ENCODE peak calls at places on chromosomes 12 and 14, in eight cellular contexts. One of them, this sample, is unnamed. For H3K4me1, the result is how much of the 10 kb centered on the place peaks cover.

GRCh38 chr14:60064491-60065072 is 27.1 kb upstream of the PCNX4 start:
- DNase-seq in heart left ventricle: no peak
- DNase-seq in A549: peak
- DNase-seq in BE2C: no peak
- DNase-seq in PC-3: peak
- DNase-seq in tibial nerve: no peak
- DNase-seq in endodermal cell: no peak
- DNase-seq in esophagus muscularis mucosa: no peak
- DNase-seq in this sample: no peak

GRCh38 chr12:16245199-16245598 is 32.3 kb downstream of the SLC15A5 start:
- DNase-seq in BE2C: no peak
- DNase-seq in tibial nerve: no peak
- DNase-seq in esophagus muscularis mucosa: no peak
- DNase-seq in A549: no peak
- DNase-seq in endodermal cell: no peak
- DNase-seq in heart left ventricle: no peak
- DNase-seq in PC-3: no peak
- DNase-seq in this sample: no peak

GRCh38 chr14:64841121-64841611 is 38.5 kb downstream of the SPTB start:
- DNase-seq in tibial nerve: no peak
- DNase-seq in BE2C: no peak
- DNase-seq in heart left ventricle: peak
- DNase-seq in esophagus muscularis mucosa: no peak
- DNase-seq in PC-3: peak
- DNase-seq in endodermal cell: peak
- DNase-seq in A549: peak
- DNase-seq in this sample: no peak

GRCh38 chr14:64861916-64862315 is 17.8 kb downstream of the SPTB start:
- DNase-seq in PC-3: no peak
- DNase-seq in endodermal cell: peak
- DNase-seq in A549: no peak
- DNase-seq in heart left ventricle: no peak
- DNase-seq in BE2C: no peak
- DNase-seq in tibial nerve: no peak
- DNase-seq in esophagus muscularis mucosa: no peak
- DNase-seq in this sample: no peak

GRCh38 chr12:131233737-131234474 is 280.2 kb downstream of the ADGRD1 start:
- DNase-seq in endodermal cell: no peak
- DNase-seq in PC-3: no peak
- DNase-seq in esophagus muscularis mucosa: no peak
- DNase-seq in heart left ventricle: no peak
- DNase-seq in A549: no peak
- DNase-seq in tibial nerve: no peak
- DNase-seq in BE2C: no peak
- DNase-seq in this sample: no peak

GRCh38 chr14:99378782-99379214 is 101.9 kb downstream of the SETD3 start:
- DNase-seq in esophagus muscularis mucosa: no peak
- DNase-seq in tibial nerve: no peak
- DNase-seq in endodermal cell: no peak
- DNase-seq in PC-3: peak
- DNase-seq in BE2C: peak
- DNase-seq in A549: peak
- DNase-seq in heart left ventricle: no peak
- DNase-seq in this sample: no peak

GRCh38 chr12:127149226-127149964 is 1117.6 kb upstream of the TMEM132C start:
- DNase-seq in A549: no peak
- DNase-seq in PC-3: no peak
- DNase-seq in endodermal cell: no peak
- DNase-seq in tibial nerve: no peak
- DNase-seq in heart left ventricle: no peak
- DNase-seq in BE2C: no peak
- DNase-seq in esophagus muscularis mucosa: peak
- DNase-seq in this sample: no peak

GRCh38 chr12:46944104-46944503 is 118.3 kb upstream of the SLC38A4 start:
- DNase-seq in heart left ventricle: no peak
- DNase-seq in esophagus muscularis mucosa: no peak
- DNase-seq in PC-3: peak
- DNase-seq in endodermal cell: no peak
- DNase-seq in A549: no peak
- DNase-seq in BE2C: no peak
- DNase-seq in tibial nerve: no peak
- DNase-seq in this sample: no peak

GRCh38 chr12:54993181-54993835 is 8.7 kb upstream of the TESPA1 start:
- DNase-seq in endodermal cell: peak
- DNase-seq in heart left ventricle: peak
- DNase-seq in PC-3: peak
- DNase-seq in A549: peak
- DNase-seq in esophagus muscularis mucosa: peak
- DNase-seq in tibial nerve: peak
- DNase-seq in BE2C: peak
- DNase-seq in this sample: no peak

GRCh38 chr12:49020441-49020840 is 1.9 kb upstream of the PRKAG1 start:
- DNase-seq in A549: no peak
- DNase-seq in BE2C: no peak
- DNase-seq in esophagus muscularis mucosa: no peak
- DNase-seq in heart left ventricle: no peak
- DNase-seq in endodermal cell: no peak
- DNase-seq in PC-3: no peak
- DNase-seq in tibial nerve: no peak
- DNase-seq in this sample: no peak

GRCh38 chr14:79749051-79749450 is 462.3 kb downstream of the DIO2 start:
- DNase-seq in heart left ventricle: no peak
- DNase-seq in BE2C: no peak
- DNase-seq in PC-3: no peak
- DNase-seq in esophagus muscularis mucosa: no peak
- DNase-seq in endodermal cell: no peak
- DNase-seq in A549: no peak
- DNase-seq in tibial nerve: no peak
- DNase-seq in this sample: no peak

GRCh38 chr12:132194556-132194955 is 50.3 kb downstream of the NOC4L start:
- DNase-seq in esophagus muscularis mucosa: no peak
- DNase-seq in BE2C: no peak
- DNase-seq in tibial nerve: no peak
- DNase-seq in A549: no peak
- DNase-seq in PC-3: no peak
- DNase-seq in heart left ventricle: no peak
- DNase-seq in endodermal cell: no peak
- DNase-seq in this sample: no peak

GRCh38 chr12:5043589-5044419 is at the start of gene KCNA5:
- DNase-seq in PC-3: no peak
- DNase-seq in heart left ventricle: peak
- DNase-seq in BE2C: no peak
- DNase-seq in endodermal cell: peak
- DNase-seq in esophagus muscularis mucosa: no peak
- DNase-seq in A549: no peak
- DNase-seq in tibial nerve: no peak
- DNase-seq in this sample: no peak

GRCh38 chr14:104886690-104887622 is 21.9 kb downstream of the CEP170B start:
- DNase-seq in PC-3: no peak
- DNase-seq in BE2C: peak
- DNase-seq in esophagus muscularis mucosa: no peak
- DNase-seq in endodermal cell: peak
- DNase-seq in A549: no peak
- DNase-seq in heart left ventricle: no peak
- DNase-seq in tibial nerve: peak
- DNase-seq in this sample: peak

GRCh38 chr14:30017370-30017993 is 89.8 kb upstream of the PRKD1 start:
- DNase-seq in PC-3: no peak
- DNase-seq in heart left ventricle: no peak
- DNase-seq in A549: no peak
- DNase-seq in tibial nerve: no peak
- DNase-seq in esophagus muscularis mucosa: no peak
- DNase-seq in endodermal cell: no peak
- DNase-seq in BE2C: no peak
- DNase-seq in this sample: no peak

GRCh38 chr12:44876554-44877275 is 600 bp upstream of the NELL2 start:
- DNase-seq in A549: peak
- DNase-seq in BE2C: peak
- DNase-seq in tibial nerve: no peak
- DNase-seq in esophagus muscularis mucosa: no peak
- DNase-seq in heart left ventricle: no peak
- DNase-seq in endodermal cell: peak
- DNase-seq in PC-3: peak
- DNase-seq in this sample: no peak

GRCh38 chr12:108949976-108950375 is 70.1 kb downstream of the DAO start:
- DNase-seq in heart left ventricle: no peak
- DNase-seq in endodermal cell: no peak
- DNase-seq in A549: no peak
- DNase-seq in PC-3: no peak
- DNase-seq in esophagus muscularis mucosa: no peak
- DNase-seq in BE2C: no peak
- DNase-seq in tibial nerve: no peak
- DNase-seq in this sample: no peak

GRCh38 chr12:11758087-11758837 is 108.8 kb downstream of the ETV6 start:
- DNase-seq in BE2C: no peak
- DNase-seq in endodermal cell: no peak
- DNase-seq in PC-3: no peak
- DNase-seq in tibial nerve: no peak
- DNase-seq in esophagus muscularis mucosa: no peak
- DNase-seq in A549: no peak
- DNase-seq in heart left ventricle: peak
- DNase-seq in this sample: no peak

GRCh38 chr14:105294142-105294597 is 6.6 kb downstream of the BRF1 start:
- DNase-seq in endodermal cell: no peak
- DNase-seq in tibial nerve: no peak
- DNase-seq in A549: no peak
- DNase-seq in BE2C: peak
- DNase-seq in esophagus muscularis mucosa: no peak
- DNase-seq in heart left ventricle: peak
- DNase-seq in PC-3: no peak
- DNase-seq in this sample: no peak

DNA sequence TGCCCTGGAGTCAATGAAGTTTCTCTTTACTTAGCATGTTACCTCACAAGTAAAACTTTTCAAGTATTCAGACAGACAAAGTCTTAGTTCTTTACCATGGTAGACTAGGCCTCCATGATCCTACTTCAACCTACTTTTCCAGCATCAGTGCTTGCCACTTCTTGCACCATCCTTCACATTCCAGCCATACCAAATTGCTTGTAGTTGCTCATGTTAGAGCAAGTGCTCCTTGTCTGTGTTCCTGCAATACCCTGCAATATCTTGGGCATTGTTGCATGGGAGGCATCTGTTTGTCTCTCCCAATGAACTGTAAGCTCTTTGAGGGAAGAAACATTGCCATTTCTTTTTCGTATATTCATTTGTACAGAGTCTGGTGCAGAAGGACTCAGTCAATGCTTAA is 77.9 kb downstream of the SRGAP1 start:
- DNase-seq in tibial nerve: no peak
- DNase-seq in endodermal cell: no peak
- DNase-seq in BE2C: no peak
- DNase-seq in A549: no peak
- DNase-seq in esophagus muscularis mucosa: no peak
- DNase-seq in PC-3: no peak
- DNase-seq in heart left ventricle: no peak
- DNase-seq in this sample: no peak
- H3K4me1 ChIP-seq in tibial nerve: under half
- H3K4me1 ChIP-seq in endodermal cell: under half
- H3K4me1 ChIP-seq in BE2C: under half
- H3K4me1 ChIP-seq in A549: under half
- H3K4me1 ChIP-seq in esophagus muscularis mucosa: under half
- H3K4me1 ChIP-seq in PC-3: under half
- H3K4me1 ChIP-seq in heart left ventricle: under half
- H3K4me1 ChIP-seq in this sample: under half

GRCh38 chr12:6689000-6689882 is at the start of gene ZNF384:
- DNase-seq in PC-3: peak
- DNase-seq in heart left ventricle: peak
- DNase-seq in A549: peak
- DNase-seq in BE2C: peak
- DNase-seq in esophagus muscularis mucosa: peak
- DNase-seq in tibial nerve: peak
- DNase-seq in endodermal cell: peak
- DNase-seq in this sample: peak
- TF ChIP-seq CTCF in PC-3: no peak
- TF ChIP-seq CTCF in heart left ventricle: no peak
- TF ChIP-seq CTCF in A549: no peak
- TF ChIP-seq CTCF in BE2C: peak
- TF ChIP-seq CTCF in esophagus muscularis mucosa: no peak
- TF ChIP-seq CTCF in tibial nerve: peak
- TF ChIP-seq CTCF in endodermal cell: peak
- TF ChIP-seq CTCF in this sample: peak

GRCh38 chr12:93087836-93088610 is 158.9 kb upstream of the EEA1 start:
- DNase-seq in PC-3: no peak
- DNase-seq in esophagus muscularis mucosa: no peak
- DNase-seq in BE2C: no peak
- DNase-seq in tibial nerve: no peak
- DNase-seq in A549: no peak
- DNase-seq in endodermal cell: no peak
- DNase-seq in heart left ventricle: no peak
- DNase-seq in this sample: no peak

GRCh38 chr12:93090768-93091172 is 161.7 kb upstream of the EEA1 start:
- DNase-seq in heart left ventricle: no peak
- DNase-seq in PC-3: peak
- DNase-seq in tibial nerve: no peak
- DNase-seq in A549: peak
- DNase-seq in endodermal cell: no peak
- DNase-seq in BE2C: no peak
- DNase-seq in esophagus muscularis mucosa: no peak
- DNase-seq in this sample: no peak

GRCh38 chr12:93089805-93090569 is 160.9 kb upstream of the EEA1 start:
- DNase-seq in tibial nerve: no peak
- DNase-seq in esophagus muscularis mucosa: no peak
- DNase-seq in BE2C: no peak
- DNase-seq in PC-3: peak
- DNase-seq in heart left ventricle: no peak
- DNase-seq in A549: peak
- DNase-seq in endodermal cell: no peak
- DNase-seq in this sample: no peak

GRCh38 chr12:93085383-93086287 is 156.5 kb upstream of the EEA1 start:
- DNase-seq in A549: no peak
- DNase-seq in BE2C: no peak
- DNase-seq in tibial nerve: no peak
- DNase-seq in esophagus muscularis mucosa: no peak
- DNase-seq in PC-3: no peak
- DNase-seq in endodermal cell: no peak
- DNase-seq in heart left ventricle: no peak
- DNase-seq in this sample: no peak

DNA sequence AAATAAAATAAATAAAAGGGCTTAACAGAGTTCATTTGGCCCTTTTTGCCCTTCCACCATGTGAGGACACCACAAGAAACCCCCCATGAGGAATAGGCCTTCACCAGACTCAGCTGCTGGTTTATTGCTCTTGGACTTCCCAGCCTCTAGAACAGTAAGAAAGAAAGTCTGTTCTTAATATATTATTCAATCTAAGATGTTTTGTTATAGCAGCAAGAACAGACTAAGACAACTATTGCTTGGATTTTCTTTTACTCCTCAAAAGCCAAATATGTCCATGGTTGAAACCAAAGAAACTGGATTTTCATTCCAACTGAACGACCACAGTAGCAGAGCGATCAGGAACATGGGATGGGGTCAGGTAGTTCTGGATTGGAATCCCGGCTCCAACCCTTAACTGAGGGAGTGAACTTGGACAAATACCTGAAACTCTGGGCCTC is 157.2 kb upstream of the EEA1 start:
- DNase-seq in A549: no peak
- DNase-seq in PC-3: no peak
- DNase-seq in endodermal cell: no peak
- DNase-seq in esophagus muscularis mucosa: no peak
- DNase-seq in tibial nerve: no peak
- DNase-seq in BE2C: no peak
- DNase-seq in heart left ventricle: no peak
- DNase-seq in this sample: no peak
- H3K4me1 ChIP-seq in A549: under half
- H3K4me1 ChIP-seq in PC-3: under half
- H3K4me1 ChIP-seq in endodermal cell: under half
- H3K4me1 ChIP-seq in esophagus muscularis mucosa: under half
- H3K4me1 ChIP-seq in tibial nerve: under half
- H3K4me1 ChIP-seq in BE2C: under half
- H3K4me1 ChIP-seq in heart left ventricle: under half
- H3K4me1 ChIP-seq in this sample: under half

GRCh38 chr12:128929046-128929445 is 75.8 kb downstream of the GLT1D1 start:
- DNase-seq in tibial nerve: no peak
- DNase-seq in BE2C: no peak
- DNase-seq in esophagus muscularis mucosa: no peak
- DNase-seq in endodermal cell: peak
- DNase-seq in PC-3: no peak
- DNase-seq in A549: no peak
- DNase-seq in heart left ventricle: no peak
- DNase-seq in this sample: no peak
- TF ChIP-seq CTCF in tibial nerve: no peak
- TF ChIP-seq CTCF in BE2C: no peak
- TF ChIP-seq CTCF in esophagus muscularis mucosa: no peak
- TF ChIP-seq CTCF in endodermal cell: no peak
- TF ChIP-seq CTCF in PC-3: no peak
- TF ChIP-seq CTCF in A549: no peak
- TF ChIP-seq CTCF in heart left ventricle: no peak
- TF ChIP-seq CTCF in this sample: no peak